ENCODE peak calls at places on chromosomes 16 and 17, in four cellular contexts. M is B cell; H is CD8-positive, alpha-beta T cell; P is ovary. R is an unnamed sample.

GRCh38 chr16:75072239-75072947 is 44.2 kb downstream of the LDHD start:
- DNase-seq in M (no peak), H (no peak), P (no peak), R (no peak)

GRCh38 chr16:5982979-5983378 is 885.4 kb upstream of the EEF2KMT start:
- DNase-seq in M (no peak), H (no peak), P (no peak), R (no peak)

GRCh38 chr17:4562000-4562969 is 1.9 kb upstream of the GGT6 start:
- DNase-seq in M (no peak), H (no peak), P (no peak), R (no peak)

GRCh38 chr16:30356401-30357084 is 1.4 kb upstream of the CD2BP2 start:
- DNase-seq in M (no peak), H (no peak), P (peak), R (no peak)

GRCh38 chr17:56902350-56902749 is 11.5 kb downstream of the TRIM25 start:
- DNase-seq in M (no peak), H (no peak), P (no peak), R (no peak)

GRCh38 chr16:65054457-65054856 is 67.4 kb downstream of the CDH11 start:
- DNase-seq in M (no peak), H (no peak), P (no peak), R (no peak)

GRCh38 chr17:9924735-9925191 is 19.7 kb upstream of the RCVRN start:
- DNase-seq in M (peak), H (no peak), P (peak), R (no peak)

GRCh38 chr16:27199747-27200146 is 3.6 kb upstream of the KDM8 start:
- DNase-seq in M (peak), H (no peak), P (no peak), R (no peak)

GRCh38 chr16:70738083-70738977 is 52.5 kb upstream of the MTSS2 start:
- DNase-seq in M (no peak), H (no peak), P (no peak), R (peak)

GRCh38 chr17:64354824-64355535 is 35.7 kb downstream of the PECAM1 start:
- DNase-seq in M (no peak), H (no peak), P (no peak), R (no peak)

GRCh38 chr16:89711601-89712475 is 8.9 kb downstream of the VPS9D1 start:
- DNase-seq in M (peak), H (peak), P (peak), R (no peak)

GRCh38 chr17:75163074-75163473 is 8.8 kb upstream of the JPT1 start:
- DNase-seq in M (no peak), H (no peak), P (no peak), R (no peak)

GRCh38 chr17:79629548-79630049 is 18.7 kb upstream of the RBFOX3 start:
- DNase-seq in M (no peak), H (no peak), P (no peak), R (no peak)

GRCh38 chr17:59001158-59001814 is 105.4 kb downstream of the TRIM37 start:
- DNase-seq in M (peak), H (peak), P (no peak), R (no peak)

GRCh38 chr16:49698931-49699715 is 156.8 kb downstream of the ZNF423 start:
- DNase-seq in M (no peak), H (no peak), P (peak), R (no peak)

GRCh38 chr17:82396601-82397435 is 21.3 kb upstream of the HEXD start:
- DNase-seq in M (no peak), H (no peak), P (no peak), R (peak)

GRCh38 chr17:49443862-49444261 is 29.2 kb upstream of the PHB1 start:
- DNase-seq in M (no peak), H (no peak), P (no peak), R (no peak)

GRCh38 chr17:42702446-42702845 is 20.1 kb downstream of the CNTNAP1 start:
- DNase-seq in M (peak), H (no peak), P (no peak), R (no peak)

GRCh38 chr17:46785696-46786095 is 32.8 kb downstream of the WNT3 start:
- DNase-seq in M (no peak), H (no peak), P (no peak), R (no peak)

GRCh38 chr17:81909966-81910839 is 996 bp downstream of the PCYT2 start:
- DNase-seq in M (no peak), H (no peak), P (no peak), R (no peak)

GRCh38 chr16:50944431-50944830 is 202.5 kb downstream of the CYLD start:
- DNase-seq in M (no peak), H (no peak), P (no peak), R (no peak)

GRCh38 chr16:64982581-64982980 is 139.3 kb downstream of the CDH11 start:
- DNase-seq in M (no peak), H (no peak), P (no peak), R (no peak)

GRCh38 chr16:74743668-74744299 is 30.8 kb downstream of the FA2H start:
- DNase-seq in M (no peak), H (no peak), P (no peak), R (no peak)

GRCh38 chr16:10501016-10501607 is 79.3 kb downstream of the EMP2 start:
- DNase-seq in M (no peak), H (no peak), P (no peak), R (no peak)

GRCh38 chr17:65099941-65100315 is 37.2 kb upstream of the RGS9 start:
- DNase-seq in M (peak), H (peak), P (no peak), R (no peak)

GRCh38 chr17:42247734-42248133 is 28.5 kb downstream of the STAT5B start:
- DNase-seq in M (no peak), H (no peak), P (no peak), R (no peak)

GRCh38 chr17:14211778-14212177 is 24.9 kb downstream of the CDRT15 start:
- DNase-seq in M (peak), H (no peak), P (peak), R (no peak)

GRCh38 chr17:26731005-26731921 is 562.7 kb upstream of the WSB1 start:
- DNase-seq in M (peak), H (no peak), P (no peak), R (peak)

GRCh38 chr17:82848022-82848592 is 8.3 kb upstream of the ZNF750 start:
- DNase-seq in M (no peak), H (no peak), P (peak), R (no peak)

GRCh38 chr16:58494981-58495860 is 4.7 kb upstream of the NDRG4 start:
- DNase-seq in M (no peak), H (no peak), P (peak), R (peak)

GRCh38 chr16:5025171-5025632 is 8.5 kb downstream of the NAGPA start:
- DNase-seq in M (no peak), H (no peak), P (peak), R (no peak)

GRCh38 chr17:73589096-73589980 is 54.9 kb downstream of the SDK2 start:
- DNase-seq in M (no peak), H (no peak), P (no peak), R (no peak)

DNA sequence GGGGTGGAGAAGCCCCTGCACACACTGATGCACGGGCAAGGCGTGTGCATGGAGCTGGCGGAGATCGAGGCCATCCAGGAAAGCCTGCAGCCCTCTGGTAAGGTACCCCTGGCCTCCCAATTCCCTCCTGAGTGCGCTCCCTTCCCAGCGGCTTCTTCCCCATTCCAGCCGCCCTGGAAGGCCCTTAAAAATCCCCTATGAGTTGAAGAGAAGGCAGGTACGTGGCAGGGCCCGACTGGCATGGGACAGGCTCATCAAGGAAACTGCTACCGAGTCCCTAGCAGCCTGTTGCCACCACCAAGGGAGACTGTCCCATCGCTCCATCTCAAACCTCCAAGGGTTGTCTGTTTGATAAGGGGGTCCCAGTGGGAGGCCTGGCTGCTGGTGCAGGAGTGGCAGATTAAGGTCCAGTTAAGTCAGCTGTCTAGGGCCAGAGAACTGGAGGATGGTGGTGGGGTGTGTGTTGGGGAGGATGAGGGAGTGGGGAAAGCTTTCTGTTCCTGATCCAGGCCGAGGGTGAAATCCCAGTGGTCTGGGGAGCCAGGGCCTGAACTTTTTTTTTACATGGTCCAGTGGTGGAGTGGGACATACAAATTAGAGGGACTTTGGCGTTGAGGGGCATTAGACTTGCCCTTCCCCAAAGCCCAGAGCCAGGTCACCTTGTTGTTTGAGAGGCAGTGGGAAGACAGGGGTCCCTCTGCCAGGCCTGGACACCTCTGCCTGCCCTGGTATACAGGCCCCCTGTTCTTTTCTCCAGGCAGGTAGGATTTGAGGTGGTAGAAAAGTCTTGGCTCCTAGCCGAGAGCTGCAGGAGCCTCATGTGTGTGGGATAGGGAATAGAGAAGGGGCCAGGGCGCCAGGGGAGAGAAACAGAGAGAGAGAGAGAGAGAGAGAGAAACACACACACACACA is 994 bp downstream of the IGFBP4 start:
- DNase-seq in M (no peak), H (no peak), P (peak), R (no peak)
- TF ChIP-seq CTCF in M (peak), H (no peak), P (no peak), R (peak)

GRCh38 chr17:78341559-78342437 is 18.1 kb downstream of the SOCS3 start:
- DNase-seq in M (peak), H (no peak), P (peak), R (peak)
- TF ChIP-seq CTCF in M (no peak), H (no peak), P (no peak), R (no peak)

GRCh38 chr16:3174618-3175148 is 13.3 kb upstream of the OR1F1 start:
- DNase-seq in M (no peak), H (no peak), P (no peak), R (no peak)
- TF ChIP-seq CTCF in M (no peak), H (no peak), P (no peak), R (no peak)

DNA sequence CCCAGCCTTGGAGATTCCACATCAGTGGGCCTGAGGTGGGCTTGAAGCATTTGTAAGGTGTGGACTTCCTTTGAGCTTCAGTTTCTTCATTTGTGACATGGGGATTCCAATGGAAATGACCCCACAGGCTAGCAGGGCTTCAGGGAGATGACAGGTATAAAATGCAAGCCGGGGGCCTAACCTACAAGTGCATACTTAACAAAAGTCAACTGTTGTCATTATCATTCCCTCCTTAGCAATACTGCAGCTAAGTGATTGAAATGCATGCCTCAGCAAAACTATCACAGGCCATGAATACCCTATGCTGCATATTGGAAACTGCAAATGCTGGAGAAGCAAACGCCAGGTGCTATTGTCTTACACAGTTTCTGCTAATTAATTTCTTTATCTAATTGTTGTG is 19.8 kb downstream of the CCL4 start:
- DNase-seq in M (no peak), H (no peak), P (no peak), R (no peak)
- TF ChIP-seq CTCF in M (no peak), H (no peak), P (no peak), R (no peak)

GRCh38 chr17:17171186-17171585 is 34.9 kb downstream of the PLD6 start:
- DNase-seq in M (no peak), H (no peak), P (no peak), R (no peak)

GRCh38 chr17:17175340-17175739 is 30.8 kb downstream of the PLD6 start:
- DNase-seq in M (no peak), H (no peak), P (no peak), R (no peak)

GRCh38 chr17:17173921-17174320 is 32.2 kb downstream of the PLD6 start:
- DNase-seq in M (no peak), H (no peak), P (no peak), R (peak)

GRCh38 chr17:17171991-17172939 is 33.9 kb downstream of the PLD6 start:
- DNase-seq in M (no peak), H (no peak), P (no peak), R (no peak)

GRCh38 chr17:17172990-17173389 is 33.1 kb downstream of the PLD6 start:
- DNase-seq in M (no peak), H (no peak), P (no peak), R (no peak)
- TF ChIP-seq CTCF in M (no peak), H (no peak), P (no peak), R (no peak)

GRCh38 chr17:55549140-55549539 is 37.9 kb upstream of the SMIM36 start:
- DNase-seq in M (no peak), H (no peak), P (no peak), R (no peak)
- TF ChIP-seq CTCF in M (peak), H (no peak), P (no peak), R (peak)

GRCh38 chr17:16352838-16353701 is at the start of gene CENPV:
- DNase-seq in M (peak), H (peak), P (peak), R (no peak)
- TF ChIP-seq CTCF in M (no peak), H (no peak), P (no peak), R (peak)

DNA sequence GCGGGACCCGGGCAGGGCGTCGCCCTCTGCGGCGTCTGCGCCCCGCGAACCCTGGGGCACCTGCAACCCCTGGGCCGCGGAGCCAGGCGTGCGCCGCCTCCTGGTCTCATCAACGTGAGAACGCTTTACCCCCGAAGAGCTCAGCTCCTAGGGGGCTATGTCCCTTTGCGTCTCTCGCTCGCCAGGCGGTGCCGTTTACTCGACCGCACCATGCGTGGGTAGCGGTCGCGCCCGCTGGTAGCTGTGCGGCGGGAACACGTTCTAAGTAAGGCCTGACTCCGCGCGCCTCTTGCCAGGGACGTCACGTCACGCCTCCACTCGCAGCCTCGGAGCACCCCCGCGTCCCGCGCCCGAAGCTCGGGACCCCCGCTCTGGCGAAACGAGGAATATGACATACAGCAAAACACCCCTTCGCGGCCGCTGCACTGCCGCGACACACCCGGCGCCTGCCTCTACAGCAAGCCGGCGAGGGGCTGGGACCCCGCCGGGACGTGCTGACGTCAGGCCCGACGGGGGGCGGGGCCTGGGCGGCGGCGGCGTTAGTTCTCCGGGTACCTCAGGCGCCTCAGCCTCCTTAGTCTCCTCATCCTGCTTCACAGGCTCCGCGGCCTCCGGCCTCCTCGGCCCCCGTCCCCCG is at the start of gene RAB11FIP3:
- DNase-seq in M (peak), H (peak), P (peak), R (peak)
- TF ChIP-seq CTCF in M (peak), H (peak), P (peak), R (no peak)

R was measured in osteocyte.